ENCODE peak calls at places on chromosomes 13 and 19, in eight cellular contexts. K is stimulated activated CD8-positive, alpha-beta memory T cell treated with anti-CD3 and anti-CD28 coated beads, Interleukin-4, amount 100 ng/mL, for 24 hours; L is NCI-H2081; T is NCI-H1930; M is amygdala; S is stimulated activated CD4-positive, alpha-beta T cell treated with anti-CD3 and anti-CD28 coated beads, Interleukin-2, amount 100 ng/mL, for 48 hours; E is body of pancreas; N is EH. J is an unnamed sample.

GRCh38 chr13:40433577-40433976 is 232.9 kb downstream of the FOXO1 start:
- DNase-seq in K (peak; percentile 19), L (no peak), T (no peak), M (no peak), S (no peak), E (no peak), N (no peak), J (peak; percentile 69)

GRCh38 chr13:49833402-49833801 is 40.9 kb upstream of the KPNA3 start:
- DNase-seq in K (no peak), L (no peak), T (no peak), M (no peak), S (no peak), E (no peak), N (no peak), J (no peak)

GRCh38 chr13:49356224-49356623 is 87.6 kb downstream of the CAB39L start:
- DNase-seq in K (no peak), L (no peak), T (no peak), M (no peak), S (no peak), E (no peak), N (peak; percentile 94), J (no peak)

GRCh38 chr19:45016388-45017314 is 15.4 kb downstream of the RELB start:
- DNase-seq in K (peak; percentile 65), L (peak; percentile 49), T (peak; percentile 54), M (peak; percentile 90), S (peak; percentile 61), E (peak; percentile 84), N (peak; percentile 87), J (peak; percentile 69)

GRCh38 chr19:46639356-46640061 is 3.5 kb upstream of the GNG8 start:
- DNase-seq in K (no peak), L (no peak), T (no peak), M (peak; percentile 14), S (no peak), E (no peak), N (peak; percentile 86), J (no peak)

GRCh38 chr19:48479686-48480085 is 10.5 kb downstream of the CYTH2 start:
- DNase-seq in K (no peak), L (no peak), T (no peak), M (no peak), S (no peak), E (no peak), N (no peak), J (no peak)

GRCh38 chr19:6532244-6532999 is 1.6 kb downstream of the TNFSF9 start:
- DNase-seq in K (no peak), L (no peak), T (no peak), M (no peak), S (no peak), E (no peak), N (no peak), J (no peak)

GRCh38 chr13:44735806-44736205 is 159.7 kb upstream of the TSC22D1 start:
- DNase-seq in K (no peak), L (no peak), T (no peak), M (no peak), S (no peak), E (no peak), N (no peak), J (no peak)

GRCh38 chr13:76879211-76879875 is 6.9 kb downstream of the KCTD12 start:
- DNase-seq in K (peak; percentile 45), L (no peak), T (no peak), M (peak; percentile 64), S (peak; percentile 27), E (peak; percentile 28), N (peak; percentile 84), J (peak; percentile 37)

GRCh38 chr13:80259159-80259558 is 81.8 kb downstream of the SPRY2 start:
- DNase-seq in K (no peak), L (no peak), T (no peak), M (no peak), S (no peak), E (no peak), N (no peak), J (no peak)